ENCODE peak calls at places on chromosomes 2 and 18, in six cellular contexts. N, G, H, J, X and S are unnamed samples.

GRCh38 chr2:231672617-231673347 is 35.5 kb upstream of the PTMA start:
- DNase-seq in G (peak; percentile 95), N (peak; percentile 81), X (no peak), H (no peak), J (no peak), S (peak; percentile 90)

GRCh38 chr2:212619954-212620353 is 81.4 kb upstream of the ERBB4 start:
- DNase-seq in H (no peak), J (no peak), N (no peak), G (no peak), X (peak; percentile 98), S (no peak)

GRCh38 chr2:214591359-214591758 is 180.5 kb downstream of the VWC2L start:
- DNase-seq in G (no peak), J (no peak), H (no peak), N (no peak), X (peak; percentile 48), S (no peak)

GRCh38 chr2:239871481-239872435 is 153.4 kb downstream of the NDUFA10 start:
- DNase-seq in X (no peak), G (peak; percentile 31), J (peak; percentile 2), N (no peak), H (no peak), S (no peak)

GRCh38 chr2:46073540-46074018 is 223.6 kb upstream of the EPAS1 start:
- DNase-seq in J (no peak), H (no peak), G (no peak), N (no peak), X (peak; percentile 95), S (no peak)

GRCh38 chr2:26316041-26316440 is 29.9 kb upstream of the SELENOI start:
- DNase-seq in N (no peak), H (no peak), J (peak; percentile 55), G (peak; percentile 69), X (peak; percentile 46), S (no peak)

GRCh38 chr2:231925303-231926179 is 655 bp downstream of the NPPC start:
- DNase-seq in X (peak; percentile 74), N (peak; percentile 86), G (peak; percentile 95), H (peak; percentile 72), J (peak; percentile 92), S (peak; percentile 85)

GRCh38 chr2:166926657-166927056 is 38.4 kb downstream of the XIRP2 start:
- DNase-seq in X (no peak), G (no peak), H (no peak), N (no peak), J (no peak), S (no peak)

DNA sequence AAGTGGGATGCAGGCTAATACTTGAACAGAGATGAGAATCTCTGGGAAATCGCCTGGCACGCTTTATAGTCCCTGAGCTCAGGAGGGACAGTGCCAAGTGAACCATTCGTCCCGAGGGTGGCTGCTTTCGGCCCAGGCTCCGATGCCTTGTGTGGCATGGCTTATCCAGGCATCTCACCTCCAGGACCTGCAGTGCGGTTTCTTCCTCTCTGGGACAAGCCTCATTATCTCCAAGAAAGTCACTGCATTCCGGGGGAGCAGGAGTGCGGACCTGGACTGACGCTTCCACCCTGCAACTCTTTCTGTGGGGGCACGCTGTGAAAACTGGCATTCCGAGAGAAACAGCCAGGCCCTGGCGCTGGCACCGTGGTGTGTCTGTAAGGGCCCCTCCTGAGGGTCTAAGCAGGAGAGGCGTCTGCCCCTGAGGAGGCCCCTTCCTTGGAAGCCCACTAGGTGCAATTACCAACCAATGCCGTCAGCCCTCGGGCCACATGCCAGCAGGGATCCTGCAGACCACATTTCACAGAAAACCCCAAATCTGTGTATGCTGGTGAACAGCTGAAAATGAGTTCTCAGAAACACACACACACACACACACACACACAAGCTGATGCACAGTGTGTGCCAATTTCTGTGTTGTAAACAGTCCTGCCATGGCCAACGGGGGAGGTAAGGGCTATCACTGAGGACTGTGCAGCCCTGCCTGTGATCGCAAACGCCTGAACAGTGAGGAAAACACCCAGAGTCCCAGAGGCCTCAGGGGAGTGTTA is 351.9 kb upstream of the SALL3 start:
- DNase-seq in N (no peak), X (no peak), J (no peak), H (no peak), G (no peak), S (no peak)
- H3K9me3 ChIP-seq in N (no peaks in the 10 kb centered on the region), X (no peaks in the 10 kb centered on the region), J (no peaks in the 10 kb centered on the region), H (peaks cover 4% of the 10 kb centered on the region), G (no peaks in the 10 kb centered on the region), S (no peaks in the 10 kb centered on the region)

GRCh38 chr2:81645750-81646301 is 1341.3 kb upstream of the LRRTM1 start:
- DNase-seq in H (no peak), X (no peak), G (no peak), J (no peak), N (no peak), S (no peak)
- H3K9me3 ChIP-seq in H (no peaks in the 10 kb centered on the region), X (no peaks in the 10 kb centered on the region), G (peaks cover 19% of the 10 kb centered on the region), J (no peaks in the 10 kb centered on the region), N (no peaks in the 10 kb centered on the region), S (peaks cover 4% of the 10 kb centered on the region)

GRCh38 chr2:80499095-80499494 is 194.5 kb upstream of the LRRTM1 start:
- DNase-seq in H (no peak), J (peak; percentile 80), G (peak; percentile 58), X (peak; percentile 56), N (no peak), S (peak; percentile 77)
- H3K9me3 ChIP-seq in H (no peaks in the 10 kb centered on the region), J (no peaks in the 10 kb centered on the region), G (no peaks in the 10 kb centered on the region), X (no peaks in the 10 kb centered on the region), N (no peaks in the 10 kb centered on the region), S (no peaks in the 10 kb centered on the region)

DNA sequence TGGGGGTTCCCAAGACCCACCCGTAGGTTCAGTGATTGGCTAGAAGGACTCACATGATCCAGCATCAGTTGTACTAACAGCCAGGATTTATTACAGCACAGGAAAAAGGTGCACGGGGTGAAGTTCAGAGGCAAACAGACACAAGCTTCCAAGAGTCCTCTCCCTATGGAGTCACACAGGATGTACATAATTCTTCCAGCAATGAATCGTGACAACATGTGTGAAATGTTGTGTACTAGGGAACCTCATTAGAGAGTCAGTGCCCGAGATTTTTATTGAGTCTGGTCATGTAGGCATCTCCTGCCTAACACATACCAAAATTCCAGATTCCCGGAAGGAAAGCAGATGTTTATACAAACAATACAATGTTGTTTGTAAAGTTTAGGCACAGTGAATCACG is 52.8 kb downstream of the GALNT1 start:
- DNase-seq in X (peak; percentile 13), G (no peak), H (no peak), J (no peak), N (no peak), S (no peak)
- H3K9me3 ChIP-seq in X (no peaks in the 10 kb centered on the region), G (peaks cover 35% of the 10 kb centered on the region), H (peaks cover 9% of the 10 kb centered on the region), J (no peaks in the 10 kb centered on the region), N (no peaks in the 10 kb centered on the region), S (peaks cover 9% of the 10 kb centered on the region)

DNA sequence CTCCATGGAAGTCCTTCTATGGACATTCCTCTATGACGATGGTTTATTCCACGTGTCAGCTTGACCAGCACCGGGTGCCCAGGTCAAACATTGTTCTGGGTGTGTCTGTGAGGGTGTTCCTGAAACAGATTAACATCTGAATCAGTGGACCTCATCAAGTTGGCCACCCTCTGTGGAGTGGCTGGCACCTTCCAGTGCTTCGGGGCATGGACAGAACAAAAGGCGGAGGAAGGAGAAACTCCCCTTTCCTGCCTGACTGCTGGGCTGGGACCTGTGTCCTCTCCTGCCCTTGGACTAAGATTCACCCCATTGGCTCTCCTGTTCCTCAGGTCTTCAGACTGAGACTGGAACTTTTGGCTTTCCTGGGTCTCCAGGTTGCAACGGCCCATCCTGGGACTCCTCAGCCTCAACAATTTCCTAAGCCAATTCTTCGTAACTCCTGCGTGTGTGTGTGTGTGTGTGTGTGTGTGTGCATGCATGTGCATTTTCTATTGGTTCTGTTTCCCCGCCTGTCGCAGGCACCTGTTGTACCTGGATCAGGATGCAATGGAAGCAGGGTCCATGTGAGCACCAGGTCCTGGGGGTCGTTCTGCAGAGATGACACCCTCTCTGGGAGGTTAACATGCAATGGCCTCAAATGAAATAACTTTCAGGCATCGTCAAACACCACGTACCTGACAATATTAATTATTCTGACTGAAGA is 357.2 kb upstream of the SALL3 start:
- DNase-seq in X (no peak), H (no peak), N (no peak), G (no peak), J (no peak), S (no peak)
- H3K9me3 ChIP-seq in X (no peaks in the 10 kb centered on the region), H (no peaks in the 10 kb centered on the region), N (no peaks in the 10 kb centered on the region), G (no peaks in the 10 kb centered on the region), J (no peaks in the 10 kb centered on the region), S (peaks cover 5% of the 10 kb centered on the region)